ENCODE peak calls at places on chromosomes 11 and 22, in five cellular contexts. X is mammary epithelial cell, K is HCT116, Z is H1, Y is hepatocyte. M is an unnamed sample.
A peak's percentile ranks its signal among the peaks of the same experiment; 100 is the strongest.

GRCh38 chr11:107623183-107623582 is 32.2 kb downstream of the ELMOD1 start:
- DNase-seq in X (no peak), K (no peak), Z (no peak), Y (no peak), M (peak; percentile 41)

GRCh38 chr22:37228106-37229011 is 15.7 kb downstream of the RAC2 start:
- DNase-seq in X (peak; percentile 53), K (peak; percentile 37), Z (no peak), Y (peak; percentile 44), M (peak; percentile 73)

GRCh38 chr11:43124272-43124920 is 187.4 kb upstream of the API5 start:
- DNase-seq in X (no peak), K (no peak), Z (no peak), Y (no peak), M (no peak)

GRCh38 chr11:83540112-83540675 is 254.0 kb upstream of the CCDC90B start:
- DNase-seq in X (no peak), K (no peak), Z (no peak), Y (no peak), M (peak; percentile 57)

GRCh38 chr11:76184551-76184993 is 21.7 kb downstream of the WNT11 start:
- DNase-seq in X (no peak), K (no peak), Z (no peak), Y (no peak), M (no peak)

GRCh38 chr22:47309946-47310345 is 547.5 kb downstream of the TBC1D22A start:
- DNase-seq in X (no peak), K (no peak), Z (no peak), Y (no peak), M (no peak)

GRCh38 chr22:41787331-41787730 is 13.1 kb upstream of the CCDC134 start:
- DNase-seq in X (no peak), K (no peak), Z (no peak), Y (no peak), M (no peak)

GRCh38 chr11:8313504-8314090 is 49.9 kb upstream of the LMO1 start:
- DNase-seq in X (no peak), K (no peak), Z (no peak), Y (no peak), M (no peak)

GRCh38 chr11:3907590-3907989 is 52.1 kb downstream of the STIM1 start:
- DNase-seq in X (peak; percentile 40), K (no peak), Z (no peak), Y (no peak), M (no peak)

GRCh38 chr22:33049125-33049729 is 9.0 kb downstream of the SYN3 start:
- DNase-seq in X (peak; percentile 41), K (peak; percentile 44), Z (peak; percentile 83), Y (peak; percentile 88), M (peak; percentile 62)

GRCh38 chr22:20624161-20624616 is 116.8 kb downstream of the MED15 start:
- DNase-seq in X (peak; percentile 41), K (no peak), Z (no peak), Y (no peak), M (peak; percentile 16)

DNA sequence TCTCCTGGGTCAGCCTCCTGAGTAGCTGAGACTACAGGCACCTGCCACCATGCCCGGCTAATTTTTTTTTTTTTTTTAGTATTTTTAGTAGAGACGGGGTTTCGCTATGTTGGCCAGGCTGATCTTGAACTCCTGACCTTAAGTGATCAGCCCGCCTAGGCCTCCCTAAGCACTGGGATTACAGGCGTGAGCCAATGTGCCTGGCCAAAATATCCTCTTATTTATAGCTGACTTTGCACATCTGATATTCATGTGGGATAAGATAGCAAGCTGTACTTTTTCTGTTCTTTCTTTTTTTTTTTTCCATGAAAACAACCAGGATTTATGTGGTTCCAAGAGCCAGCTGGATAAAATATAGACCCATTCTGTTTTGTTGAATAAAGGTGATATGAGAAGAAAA is 12.1 kb upstream of the XBP1 start:
- DNase-seq in X (no peak), K (no peak), Z (no peak), Y (no peak), M (no peak)
- H3K27ac ChIP-seq in X (no peak overlapping the region), K (no peak overlapping the region), Z (no peak overlapping the region), Y (peak overlapping the region; percentile 56), M (no peak overlapping the region)

GRCh38 chr11:61602775-61603569 is 22.1 kb upstream of the SYT7 start:
- DNase-seq in X (peak; percentile 98), K (peak; percentile 68), Z (no peak), Y (peak; percentile 88), M (peak; percentile 97)
- TF ChIP-seq EZH2 in X (no peak), K (no peak), Z (no peak), Y (no peak), M (no peak)

GRCh38 chr11:73313652-73314051 is 5.6 kb downstream of the ARHGEF17 start:
- DNase-seq in X (no peak), K (no peak), Z (no peak), Y (no peak), M (no peak)

GRCh38 chr11:73312806-73313403 is 4.8 kb downstream of the ARHGEF17 start:
- DNase-seq in X (no peak), K (no peak), Z (no peak), Y (no peak), M (peak; percentile 67)

GRCh38 chr11:73315288-73316020 is 7.4 kb downstream of the ARHGEF17 start:
- DNase-seq in X (no peak), K (no peak), Z (no peak), Y (no peak), M (no peak)

GRCh38 chr11:73316422-73316821 is 8.3 kb downstream of the ARHGEF17 start:
- DNase-seq in X (no peak), K (no peak), Z (no peak), Y (no peak), M (no peak)

DNA sequence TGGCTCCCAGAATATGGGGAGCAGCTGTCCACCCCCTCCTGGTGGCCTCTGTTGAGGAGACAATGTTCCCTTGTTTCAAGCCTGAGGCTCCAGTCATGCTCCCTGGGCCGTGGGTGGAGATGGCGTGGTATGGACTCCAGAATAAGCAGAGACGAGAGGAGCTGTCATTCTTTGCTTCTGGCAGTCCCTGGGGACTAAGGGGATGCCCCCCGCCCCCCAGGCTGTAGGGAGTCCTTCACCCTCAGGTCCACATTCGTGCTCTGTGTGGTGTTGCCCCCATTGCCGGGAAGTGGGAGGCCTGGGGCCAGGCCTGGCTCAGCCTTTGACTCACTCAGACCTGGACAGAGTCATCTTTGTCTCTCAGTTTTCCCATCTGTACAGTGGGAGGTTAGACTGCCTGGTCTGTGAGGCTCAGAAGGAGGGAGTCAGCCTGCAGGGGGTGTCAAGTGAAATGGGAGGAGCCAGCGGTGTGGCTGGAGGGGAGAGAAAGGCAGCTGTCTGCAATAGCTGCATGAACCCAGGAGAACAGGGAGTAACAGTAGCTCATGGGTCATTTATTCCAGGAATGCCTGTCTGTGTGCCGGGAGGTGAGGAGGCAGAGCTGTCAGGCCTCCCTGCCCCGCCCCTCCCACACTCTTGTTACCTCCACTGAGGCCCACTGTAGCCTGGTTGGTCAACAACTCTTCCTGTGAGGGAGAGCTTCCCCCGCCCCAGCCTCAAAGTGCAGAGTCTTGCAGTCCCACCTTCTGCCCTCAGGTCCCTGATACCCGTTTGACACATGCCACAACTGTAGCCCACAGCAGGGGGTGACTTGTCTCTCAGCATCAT is 6.3 kb downstream of the ARHGEF17 start:
- DNase-seq in X (peak; percentile 33), K (no peak), Z (no peak), Y (peak; percentile 88), M (peak; percentile 80)
- H3K4me1 ChIP-seq in X (peaks cover 55% of the 10 kb centered on the region), K (peaks cover 13% of the 10 kb centered on the region), Z (no peaks in the 10 kb centered on the region), Y (peaks cover 74% of the 10 kb centered on the region), M (peaks cover 42% of the 10 kb centered on the region)

GRCh38 chr11:72826942-72827480 is 12.8 kb downstream of the ATG16L2 start:
- DNase-seq in X (no peak), K (no peak), Z (no peak), Y (no peak), M (no peak)
- H3K27ac ChIP-seq in X (no peak overlapping the region), K (no peak overlapping the region), Z (no peak overlapping the region), Y (no peak overlapping the region), M (no peak overlapping the region)

GRCh38 chr11:61680622-61681191 is 516 bp downstream of the DAGLA start:
- DNase-seq in X (no peak), K (no peak), Z (no peak), Y (no peak), M (no peak)
- TF ChIP-seq EZH2 in X (no peak), K (no peak), Z (no peak), Y (no peak), M (peak; percentile 27)

M was measured in fibroblast of lung.